ENCODE peak calls at places on chromosome 13, in eight cellular contexts. V, T, M, A, N, I, G and P are unnamed samples.

GRCh38 chr13:102402292-102402691 is 444 bp upstream of the FGF14 start:
- DNase-seq in N (peak), M (no peak), A (no peak), G (no peak), V (no peak), I (peak), T (no peak), P (no peak)

GRCh38 chr13:29702912-29703351 is 107.4 kb upstream of the SLC7A1 start:
- DNase-seq in N (no peak), A (no peak), M (peak), T (no peak), V (peak), G (no peak), I (peak), P (peak)

GRCh38 chr13:53200498-53201453 is 172.2 kb downstream of the OLFM4 start:
- DNase-seq in M (peak), N (no peak), V (no peak), I (peak), G (no peak), A (no peak), T (no peak), P (no peak)

GRCh38 chr13:32496574-32497160 is 41.9 kb downstream of the N4BP2L2 start:
- DNase-seq in M (no peak), G (no peak), V (no peak), N (no peak), I (no peak), A (no peak), T (no peak), P (no peak)

GRCh38 chr13:59483441-59484116 is 680.1 kb downstream of the DIAPH3 start:
- DNase-seq in I (peak), T (no peak), M (peak), G (no peak), V (no peak), A (no peak), N (no peak), P (no peak)

GRCh38 chr13:71801165-71801564 is 65.8 kb downstream of the DACH1 start:
- DNase-seq in T (no peak), A (no peak), N (no peak), I (no peak), M (no peak), G (no peak), V (no peak), P (no peak)

GRCh38 chr13:42781362-42781761 is at the start of gene FAM216B:
- DNase-seq in N (no peak), T (no peak), V (no peak), G (no peak), M (no peak), A (no peak), I (no peak), P (no peak)

GRCh38 chr13:53064721-53065120 is 36.1 kb downstream of the OLFM4 start:
- DNase-seq in G (no peak), T (no peak), M (no peak), A (no peak), N (no peak), I (peak), V (no peak), P (no peak)

GRCh38 chr13:45055902-45056648 is 64.2 kb upstream of the GTF2F2 start:
- DNase-seq in N (no peak), A (no peak), V (no peak), M (peak), G (no peak), T (no peak), I (no peak), P (no peak)

GRCh38 chr13:113876341-113877148 is 12.7 kb upstream of the GAS6 start:
- DNase-seq in A (no peak), N (no peak), M (no peak), I (no peak), V (no peak), T (no peak), G (no peak), P (no peak)

GRCh38 chr13:93355094-93355493 is 128.5 kb downstream of the GPC6 start:
- DNase-seq in T (no peak), M (no peak), A (no peak), V (no peak), G (no peak), I (no peak), N (no peak), P (no peak)

GRCh38 chr13:53012707-53013106 is 15.9 kb upstream of the OLFM4 start:
- DNase-seq in V (no peak), G (no peak), M (no peak), T (no peak), N (no peak), A (no peak), I (no peak), P (no peak)

GRCh38 chr13:66748712-66749111 is 481.4 kb downstream of the PCDH9 start:
- DNase-seq in V (no peak), A (no peak), N (no peak), M (no peak), I (no peak), G (no peak), T (no peak), P (no peak)

GRCh38 chr13:80824231-80824630 is 483.3 kb upstream of the SPRY2 start:
- DNase-seq in A (no peak), N (no peak), V (no peak), G (no peak), M (no peak), T (no peak), I (no peak), P (no peak)

GRCh38 chr13:21849323-21849722 is 178.4 kb downstream of the FGF9 start:
- DNase-seq in A (no peak), N (peak), M (peak), T (no peak), I (no peak), G (no peak), V (no peak), P (no peak)

GRCh38 chr13:23516706-23517105 is 53.5 kb upstream of the TNFRSF19 start:
- DNase-seq in A (no peak), G (no peak), V (no peak), N (no peak), T (no peak), I (no peak), M (no peak), P (no peak)

GRCh38 chr13:112012004-112012704 is 54.8 kb upstream of the SOX1 start:
- DNase-seq in T (no peak), I (no peak), N (no peak), G (no peak), V (no peak), A (no peak), M (no peak), P (no peak)

GRCh38 chr13:104105418-104106355 is 1039.5 kb upstream of the SLC10A2 start:
- DNase-seq in A (no peak), G (no peak), N (no peak), T (no peak), V (no peak), M (no peak), I (no peak), P (no peak)

GRCh38 chr13:109602356-109602755 is 184.0 kb downstream of the IRS2 start:
- DNase-seq in G (no peak), I (no peak), V (no peak), T (no peak), M (no peak), N (no peak), A (no peak), P (no peak)